ENCODE peak calls at places on chromosome 10, in ten cellular contexts. One of them, this sample, is unnamed.

GRCh38 chr10:101050206-101051069 is 11.4 kb upstream of the KAZALD1 start:
- DNase-seq in transverse colon: peak; percentile 77
- DNase-seq in GM12892: peak; percentile 81
- DNase-seq in upper lobe of left lung: peak; percentile 95
- DNase-seq in breast epithelium: peak; percentile 42
- DNase-seq in vagina: no peak
- DNase-seq in endothelial cell of umbilical vein: peak; percentile 49
- DNase-seq in suprapubic skin: no peak
- DNase-seq in GM12891: peak; percentile 78
- DNase-seq in SK-N-SH: peak; percentile 87
- DNase-seq in this sample: peak; percentile 74

GRCh38 chr10:29860159-29860558 is 199.2 kb downstream of the JCAD start:
- DNase-seq in vagina: no peak
- DNase-seq in breast epithelium: no peak
- DNase-seq in GM12891: no peak
- DNase-seq in SK-N-SH: no peak
- DNase-seq in endothelial cell of umbilical vein: no peak
- DNase-seq in suprapubic skin: no peak
- DNase-seq in upper lobe of left lung: no peak
- DNase-seq in GM12892: no peak
- DNase-seq in transverse colon: no peak
- DNase-seq in this sample: peak; percentile 81

GRCh38 chr10:33790506-33791283 is 456.2 kb upstream of the NRP1 start:
- DNase-seq in suprapubic skin: no peak
- DNase-seq in SK-N-SH: peak; percentile 44
- DNase-seq in breast epithelium: no peak
- DNase-seq in upper lobe of left lung: no peak
- DNase-seq in GM12892: no peak
- DNase-seq in transverse colon: no peak
- DNase-seq in endothelial cell of umbilical vein: no peak
- DNase-seq in vagina: no peak
- DNase-seq in GM12891: no peak
- DNase-seq in this sample: no peak

GRCh38 chr10:74036474-74036873 is 38.6 kb downstream of the VCL start:
- DNase-seq in breast epithelium: no peak
- DNase-seq in GM12892: no peak
- DNase-seq in vagina: no peak
- DNase-seq in upper lobe of left lung: no peak
- DNase-seq in endothelial cell of umbilical vein: no peak
- DNase-seq in SK-N-SH: no peak
- DNase-seq in GM12891: no peak
- DNase-seq in transverse colon: no peak
- DNase-seq in suprapubic skin: no peak
- DNase-seq in this sample: no peak

GRCh38 chr10:17228081-17229015 is at the start of gene VIM:
- DNase-seq in GM12892: peak; percentile 38
- DNase-seq in GM12891: no peak
- DNase-seq in breast epithelium: peak; percentile 71
- DNase-seq in endothelial cell of umbilical vein: peak; percentile 97
- DNase-seq in vagina: no peak
- DNase-seq in SK-N-SH: peak; percentile 66
- DNase-seq in transverse colon: peak; percentile 81
- DNase-seq in upper lobe of left lung: peak; percentile 93
- DNase-seq in suprapubic skin: peak; percentile 97
- DNase-seq in this sample: peak; percentile 98

GRCh38 chr10:7054915-7055314 is 355.9 kb downstream of the SFMBT2 start:
- DNase-seq in SK-N-SH: peak; percentile 46
- DNase-seq in suprapubic skin: no peak
- DNase-seq in GM12891: peak; percentile 13
- DNase-seq in vagina: no peak
- DNase-seq in upper lobe of left lung: no peak
- DNase-seq in transverse colon: no peak
- DNase-seq in GM12892: no peak
- DNase-seq in breast epithelium: no peak
- DNase-seq in endothelial cell of umbilical vein: no peak
- DNase-seq in this sample: no peak

GRCh38 chr10:89466599-89467035 is 52.2 kb downstream of the IFIT5 start:
- DNase-seq in suprapubic skin: no peak
- DNase-seq in upper lobe of left lung: no peak
- DNase-seq in vagina: no peak
- DNase-seq in SK-N-SH: peak; percentile 23
- DNase-seq in GM12891: no peak
- DNase-seq in GM12892: no peak
- DNase-seq in transverse colon: no peak
- DNase-seq in breast epithelium: no peak
- DNase-seq in endothelial cell of umbilical vein: peak; percentile 31
- DNase-seq in this sample: no peak

GRCh38 chr10:118742787-118743186 is 12.0 kb downstream of the CACUL1 start:
- DNase-seq in GM12891: no peak
- DNase-seq in suprapubic skin: no peak
- DNase-seq in SK-N-SH: no peak
- DNase-seq in breast epithelium: no peak
- DNase-seq in vagina: no peak
- DNase-seq in endothelial cell of umbilical vein: no peak
- DNase-seq in upper lobe of left lung: no peak
- DNase-seq in transverse colon: no peak
- DNase-seq in GM12892: no peak
- DNase-seq in this sample: no peak

GRCh38 chr10:60426425-60426824 is 36.8 kb upstream of the ANK3 start:
- DNase-seq in SK-N-SH: no peak
- DNase-seq in endothelial cell of umbilical vein: peak; percentile 71
- DNase-seq in upper lobe of left lung: no peak
- DNase-seq in transverse colon: no peak
- DNase-seq in GM12892: no peak
- DNase-seq in suprapubic skin: no peak
- DNase-seq in breast epithelium: no peak
- DNase-seq in GM12891: no peak
- DNase-seq in vagina: no peak
- DNase-seq in this sample: no peak

GRCh38 chr10:86520871-86521619 is 547 bp downstream of the WAPL start:
- DNase-seq in SK-N-SH: peak; percentile 78
- DNase-seq in transverse colon: peak; percentile 66
- DNase-seq in suprapubic skin: peak; percentile 86
- DNase-seq in GM12892: peak; percentile 48
- DNase-seq in upper lobe of left lung: peak; percentile 84
- DNase-seq in endothelial cell of umbilical vein: peak; percentile 41
- DNase-seq in breast epithelium: peak; percentile 53
- DNase-seq in vagina: no peak
- DNase-seq in GM12891: peak; percentile 46
- DNase-seq in this sample: peak; percentile 76

GRCh38 chr10:86524225-86524982 is 2.8 kb upstream of the WAPL start:
- DNase-seq in breast epithelium: no peak
- DNase-seq in transverse colon: no peak
- DNase-seq in SK-N-SH: no peak
- DNase-seq in suprapubic skin: no peak
- DNase-seq in endothelial cell of umbilical vein: no peak
- DNase-seq in vagina: no peak
- DNase-seq in GM12891: no peak
- DNase-seq in GM12892: no peak
- DNase-seq in upper lobe of left lung: no peak
- DNase-seq in this sample: no peak

GRCh38 chr10:86522385-86522855 is 828 bp upstream of the WAPL start:
- DNase-seq in GM12891: no peak
- DNase-seq in suprapubic skin: no peak
- DNase-seq in transverse colon: no peak
- DNase-seq in endothelial cell of umbilical vein: no peak
- DNase-seq in SK-N-SH: no peak
- DNase-seq in upper lobe of left lung: no peak
- DNase-seq in breast epithelium: no peak
- DNase-seq in GM12892: no peak
- DNase-seq in vagina: no peak
- DNase-seq in this sample: no peak

GRCh38 chr10:86523348-86523747 is 1.8 kb upstream of the WAPL start:
- DNase-seq in upper lobe of left lung: no peak
- DNase-seq in endothelial cell of umbilical vein: no peak
- DNase-seq in SK-N-SH: peak; percentile 37
- DNase-seq in breast epithelium: no peak
- DNase-seq in GM12891: no peak
- DNase-seq in GM12892: no peak
- DNase-seq in transverse colon: no peak
- DNase-seq in suprapubic skin: no peak
- DNase-seq in vagina: no peak
- DNase-seq in this sample: no peak

DNA sequence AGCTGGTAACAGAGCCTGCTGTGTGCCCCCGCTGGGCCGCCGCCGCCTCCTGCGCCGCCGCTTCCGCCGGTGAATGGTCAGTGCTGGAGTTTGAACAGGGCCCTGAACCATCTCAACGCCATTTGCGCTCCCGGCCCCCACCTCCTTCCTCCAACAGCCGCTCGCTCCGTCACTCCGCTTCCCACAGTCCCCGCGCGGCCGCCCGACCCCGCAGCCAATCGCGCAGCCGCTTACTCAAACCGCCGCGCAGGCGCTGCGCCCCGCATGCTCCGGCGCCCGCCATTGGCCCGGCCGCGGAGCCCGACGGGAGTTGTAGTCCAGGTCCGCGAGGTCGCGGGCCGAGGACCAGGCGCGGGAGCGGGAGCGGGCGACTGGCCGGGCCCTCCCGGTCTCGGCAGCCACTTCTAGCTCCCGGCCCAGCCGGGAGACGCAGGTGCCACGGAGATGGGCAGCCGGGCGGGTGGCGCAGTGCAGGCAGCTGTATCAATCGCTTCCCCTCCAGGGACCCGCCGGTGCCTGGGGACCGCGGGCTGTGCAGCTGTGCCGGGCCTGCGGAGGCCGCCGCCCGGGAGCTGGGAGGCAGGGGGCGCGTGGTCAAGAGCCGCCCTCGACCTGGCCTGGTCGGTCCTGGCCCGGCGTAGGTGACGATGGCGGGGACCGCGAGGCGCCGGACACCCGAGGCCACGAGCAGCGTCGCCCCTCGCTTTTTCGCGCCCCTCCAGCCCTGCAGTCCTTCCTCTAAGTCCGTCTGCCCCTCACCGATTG is at the start of gene WAPL:
- DNase-seq in upper lobe of left lung: peak; percentile 99
- DNase-seq in GM12892: peak; percentile 96
- DNase-seq in suprapubic skin: peak; percentile 98
- DNase-seq in endothelial cell of umbilical vein: peak; percentile 96
- DNase-seq in SK-N-SH: peak; percentile 98
- DNase-seq in vagina: no peak
- DNase-seq in transverse colon: peak; percentile 96
- DNase-seq in GM12891: peak; percentile 98
- DNase-seq in breast epithelium: peak; percentile 95
- DNase-seq in this sample: peak; percentile 98
- TF ChIP-seq POLR2AphosphoS5 in upper lobe of left lung: peak; percentile 87
- TF ChIP-seq POLR2AphosphoS5 in GM12892: no peak
- TF ChIP-seq POLR2AphosphoS5 in suprapubic skin: peak; percentile 12
- TF ChIP-seq POLR2AphosphoS5 in endothelial cell of umbilical vein: peak; percentile 69
- TF ChIP-seq POLR2AphosphoS5 in SK-N-SH: peak; percentile 40
- TF ChIP-seq POLR2AphosphoS5 in vagina: peak; percentile 72
- TF ChIP-seq POLR2AphosphoS5 in transverse colon: peak; percentile 85
- TF ChIP-seq POLR2AphosphoS5 in GM12891: peak; percentile 69
- TF ChIP-seq POLR2AphosphoS5 in breast epithelium: peak; percentile 92
- TF ChIP-seq POLR2AphosphoS5 in this sample: peak; percentile 88

DNA sequence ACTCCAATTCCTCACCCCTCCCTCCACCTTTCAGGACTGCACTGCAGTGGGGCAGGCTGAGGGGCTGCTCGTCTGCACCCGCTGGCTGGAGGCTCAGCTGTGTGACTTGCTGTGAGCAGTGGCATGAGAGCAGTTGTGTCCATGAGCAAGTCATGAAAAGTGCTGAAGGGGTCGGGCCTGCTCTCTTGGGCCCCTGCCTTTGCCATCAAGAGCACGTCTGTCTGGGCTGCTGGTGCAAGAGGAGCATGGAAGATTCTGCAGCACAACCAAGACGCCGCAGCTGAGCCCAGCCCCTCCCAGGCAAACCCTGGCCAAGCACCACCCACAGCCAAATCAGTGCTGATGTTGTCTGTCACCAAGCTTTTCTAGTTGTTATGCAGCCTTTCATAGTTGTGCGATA is 284.3 kb downstream of the TCERG1L start:
- DNase-seq in suprapubic skin: no peak
- DNase-seq in GM12892: no peak
- DNase-seq in transverse colon: no peak
- DNase-seq in upper lobe of left lung: no peak
- DNase-seq in breast epithelium: no peak
- DNase-seq in GM12891: no peak
- DNase-seq in endothelial cell of umbilical vein: no peak
- DNase-seq in vagina: peak; percentile 88
- DNase-seq in SK-N-SH: no peak
- DNase-seq in this sample: peak; percentile 55
- TF ChIP-seq POLR2AphosphoS5 in suprapubic skin: no peak
- TF ChIP-seq POLR2AphosphoS5 in GM12892: no peak
- TF ChIP-seq POLR2AphosphoS5 in transverse colon: no peak
- TF ChIP-seq POLR2AphosphoS5 in upper lobe of left lung: no peak
- TF ChIP-seq POLR2AphosphoS5 in breast epithelium: no peak
- TF ChIP-seq POLR2AphosphoS5 in GM12891: no peak
- TF ChIP-seq POLR2AphosphoS5 in endothelial cell of umbilical vein: no peak
- TF ChIP-seq POLR2AphosphoS5 in vagina: no peak
- TF ChIP-seq POLR2AphosphoS5 in SK-N-SH: no peak
- TF ChIP-seq POLR2AphosphoS5 in this sample: no peak

GRCh38 chr10:62466590-62466989 is 92.4 kb downstream of the ZNF365 start:
- DNase-seq in vagina: no peak
- DNase-seq in suprapubic skin: no peak
- DNase-seq in SK-N-SH: no peak
- DNase-seq in upper lobe of left lung: no peak
- DNase-seq in endothelial cell of umbilical vein: no peak
- DNase-seq in GM12892: no peak
- DNase-seq in GM12891: no peak
- DNase-seq in transverse colon: no peak
- DNase-seq in breast epithelium: no peak
- DNase-seq in this sample: no peak
- TF ChIP-seq POLR2AphosphoS5 in vagina: no peak
- TF ChIP-seq POLR2AphosphoS5 in suprapubic skin: no peak
- TF ChIP-seq POLR2AphosphoS5 in SK-N-SH: no peak
- TF ChIP-seq POLR2AphosphoS5 in upper lobe of left lung: no peak
- TF ChIP-seq POLR2AphosphoS5 in endothelial cell of umbilical vein: no peak
- TF ChIP-seq POLR2AphosphoS5 in GM12892: no peak
- TF ChIP-seq POLR2AphosphoS5 in GM12891: no peak
- TF ChIP-seq POLR2AphosphoS5 in transverse colon: no peak
- TF ChIP-seq POLR2AphosphoS5 in breast epithelium: no peak
- TF ChIP-seq POLR2AphosphoS5 in this sample: no peak

DNA sequence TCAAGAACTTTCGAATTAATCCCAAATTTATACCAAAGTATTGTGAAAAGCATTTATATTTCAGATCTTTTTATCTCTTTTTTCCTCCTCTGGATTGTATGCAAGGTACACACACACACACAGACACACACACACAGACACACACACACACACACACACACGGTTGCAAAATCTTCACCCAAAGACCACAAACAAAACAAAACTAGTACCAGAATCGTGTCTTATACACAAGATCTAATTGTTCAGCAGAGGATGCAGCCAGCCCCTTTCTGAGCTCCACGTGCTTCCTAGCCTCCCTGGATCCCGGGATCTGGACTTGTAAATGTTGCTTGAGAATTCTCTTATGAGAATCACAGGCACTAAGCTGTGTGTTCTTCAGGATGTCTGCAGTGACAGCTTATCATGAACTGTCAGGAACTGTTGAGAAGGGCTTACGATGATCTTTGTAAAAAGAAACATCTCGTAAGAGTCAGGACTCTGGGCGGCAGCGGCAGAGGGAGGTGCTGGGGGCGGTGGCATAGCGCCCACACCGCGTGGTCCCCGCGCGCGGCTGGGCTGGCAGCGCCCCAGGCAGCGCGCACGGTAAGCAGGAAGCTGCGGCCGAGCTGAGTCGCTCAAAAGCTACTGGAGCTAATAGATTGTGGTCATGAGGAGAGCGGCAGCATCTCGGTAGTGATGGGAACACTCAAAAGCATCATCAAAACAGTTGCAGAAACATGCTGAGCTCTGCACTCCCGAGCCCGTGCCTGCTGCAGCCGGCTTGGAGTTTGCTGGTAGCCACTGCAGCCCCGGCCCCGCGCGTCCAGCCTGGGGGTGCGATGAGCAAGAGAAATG is 277.6 kb downstream of the GATA3 start:
- DNase-seq in GM12891: peak; percentile 31
- DNase-seq in vagina: no peak
- DNase-seq in transverse colon: peak; percentile 56
- DNase-seq in suprapubic skin: no peak
- DNase-seq in upper lobe of left lung: peak; percentile 90
- DNase-seq in GM12892: peak; percentile 37
- DNase-seq in endothelial cell of umbilical vein: peak; percentile 43
- DNase-seq in breast epithelium: peak; percentile 45
- DNase-seq in SK-N-SH: peak; percentile 85
- DNase-seq in this sample: no peak
- TF ChIP-seq POLR2AphosphoS5 in GM12891: no peak
- TF ChIP-seq POLR2AphosphoS5 in vagina: peak; percentile 79
- TF ChIP-seq POLR2AphosphoS5 in transverse colon: no peak
- TF ChIP-seq POLR2AphosphoS5 in suprapubic skin: no peak
- TF ChIP-seq POLR2AphosphoS5 in upper lobe of left lung: peak; percentile 28
- TF ChIP-seq POLR2AphosphoS5 in GM12892: no peak
- TF ChIP-seq POLR2AphosphoS5 in endothelial cell of umbilical vein: no peak
- TF ChIP-seq POLR2AphosphoS5 in breast epithelium: no peak
- TF ChIP-seq POLR2AphosphoS5 in SK-N-SH: no peak
- TF ChIP-seq POLR2AphosphoS5 in this sample: no peak

This sample was measured in sigmoid colon.